ENCODE peak calls at places on chromosomes 16 and 17, in five cellular contexts. One of them, this sample, is unnamed.

GRCh38 chr17:30547778-30548177 is 70.6 kb downstream of the GOSR1 start:
- DNase-seq in gastrocnemius medialis: no peak
- DNase-seq in dorsolateral prefrontal cortex: no peak
- DNase-seq in esophagus muscularis mucosa: no peak
- DNase-seq in AG09309: no peak
- DNase-seq in this sample: no peak

GRCh38 chr16:21277927-21278706 is at the start of gene CRYM:
- DNase-seq in esophagus muscularis mucosa: peak; percentile 72
- DNase-seq in gastrocnemius medialis: no peak
- DNase-seq in dorsolateral prefrontal cortex: peak; percentile 43
- DNase-seq in AG09309: no peak
- DNase-seq in this sample: peak; percentile 32

GRCh38 chr16:80319181-80319580 is 221.6 kb upstream of the DYNLRB2 start:
- DNase-seq in AG09309: no peak
- DNase-seq in dorsolateral prefrontal cortex: no peak
- DNase-seq in gastrocnemius medialis: no peak
- DNase-seq in esophagus muscularis mucosa: no peak
- DNase-seq in this sample: no peak

GRCh38 chr17:71484546-71484945 is 636.3 kb upstream of the SOX9 start:
- DNase-seq in AG09309: no peak
- DNase-seq in dorsolateral prefrontal cortex: no peak
- DNase-seq in gastrocnemius medialis: no peak
- DNase-seq in esophagus muscularis mucosa: no peak
- DNase-seq in this sample: no peak

GRCh38 chr17:2906907-2907306 is 110.7 kb downstream of the RAP1GAP2 start:
- DNase-seq in dorsolateral prefrontal cortex: no peak
- DNase-seq in gastrocnemius medialis: no peak
- DNase-seq in esophagus muscularis mucosa: no peak
- DNase-seq in AG09309: no peak
- DNase-seq in this sample: no peak

GRCh38 chr17:10600551-10600950 is 51.1 kb upstream of the MYH2 start:
- DNase-seq in AG09309: no peak
- DNase-seq in esophagus muscularis mucosa: no peak
- DNase-seq in gastrocnemius medialis: no peak
- DNase-seq in dorsolateral prefrontal cortex: no peak
- DNase-seq in this sample: peak; percentile 65

GRCh38 chr16:88769617-88770458 is 15.2 kb downstream of the PIEZO1 start:
- DNase-seq in AG09309: no peak
- DNase-seq in dorsolateral prefrontal cortex: no peak
- DNase-seq in gastrocnemius medialis: no peak
- DNase-seq in esophagus muscularis mucosa: no peak
- DNase-seq in this sample: no peak

GRCh38 chr17:64328875-64329405 is 61.7 kb downstream of the PECAM1 start:
- DNase-seq in gastrocnemius medialis: no peak
- DNase-seq in dorsolateral prefrontal cortex: no peak
- DNase-seq in AG09309: no peak
- DNase-seq in esophagus muscularis mucosa: no peak
- DNase-seq in this sample: no peak

GRCh38 chr17:36858119-36859002 is 78.9 kb upstream of the LHX1 start:
- DNase-seq in AG09309: no peak
- DNase-seq in gastrocnemius medialis: no peak
- DNase-seq in dorsolateral prefrontal cortex: no peak
- DNase-seq in esophagus muscularis mucosa: no peak
- DNase-seq in this sample: no peak

GRCh38 chr17:35299108-35299507 is 56.2 kb downstream of the SLFN5 start:
- DNase-seq in gastrocnemius medialis: no peak
- DNase-seq in AG09309: no peak
- DNase-seq in esophagus muscularis mucosa: no peak
- DNase-seq in dorsolateral prefrontal cortex: no peak
- DNase-seq in this sample: no peak

GRCh38 chr17:4474093-4474492 is 24.6 kb upstream of the SPNS2 start:
- DNase-seq in gastrocnemius medialis: peak; percentile 58
- DNase-seq in AG09309: no peak
- DNase-seq in esophagus muscularis mucosa: no peak
- DNase-seq in dorsolateral prefrontal cortex: no peak
- DNase-seq in this sample: no peak

GRCh38 chr16:8469102-8469778 is 121.1 kb downstream of the TMEM114 start:
- DNase-seq in esophagus muscularis mucosa: no peak
- DNase-seq in AG09309: no peak
- DNase-seq in gastrocnemius medialis: no peak
- DNase-seq in dorsolateral prefrontal cortex: no peak
- DNase-seq in this sample: no peak

GRCh38 chr17:48351916-48352332 is 78.1 kb downstream of the SKAP1 start:
- DNase-seq in gastrocnemius medialis: no peak
- DNase-seq in dorsolateral prefrontal cortex: no peak
- DNase-seq in esophagus muscularis mucosa: no peak
- DNase-seq in AG09309: no peak
- DNase-seq in this sample: peak; percentile 76

GRCh38 chr17:63702223-63702577 is 2.3 kb upstream of the LIMD2 start:
- DNase-seq in gastrocnemius medialis: no peak
- DNase-seq in esophagus muscularis mucosa: no peak
- DNase-seq in dorsolateral prefrontal cortex: no peak
- DNase-seq in AG09309: no peak
- DNase-seq in this sample: no peak

GRCh38 chr16:66207139-66207863 is 159.2 kb upstream of the CDH5 start:
- DNase-seq in esophagus muscularis mucosa: peak; percentile 87
- DNase-seq in dorsolateral prefrontal cortex: no peak
- DNase-seq in gastrocnemius medialis: peak; percentile 33
- DNase-seq in AG09309: no peak
- DNase-seq in this sample: no peak

GRCh38 chr16:1413684-1414531 is 596 bp downstream of the UNKL start:
- DNase-seq in AG09309: no peak
- DNase-seq in dorsolateral prefrontal cortex: no peak
- DNase-seq in esophagus muscularis mucosa: no peak
- DNase-seq in gastrocnemius medialis: no peak
- DNase-seq in this sample: peak; percentile 39

GRCh38 chr17:15348030-15348429 is 6.6 kb upstream of the TEKT3 start:
- DNase-seq in esophagus muscularis mucosa: no peak
- DNase-seq in gastrocnemius medialis: no peak
- DNase-seq in AG09309: no peak
- DNase-seq in dorsolateral prefrontal cortex: no peak
- DNase-seq in this sample: peak; percentile 65

GRCh38 chr17:8272421-8272820 is 16.0 kb upstream of the RANGRF start:
- DNase-seq in AG09309: no peak
- DNase-seq in dorsolateral prefrontal cortex: no peak
- DNase-seq in gastrocnemius medialis: no peak
- DNase-seq in esophagus muscularis mucosa: no peak
- DNase-seq in this sample: no peak

GRCh38 chr16:68328860-68329370 is 18.1 kb downstream of the PRMT7 start:
- DNase-seq in gastrocnemius medialis: no peak
- DNase-seq in AG09309: no peak
- DNase-seq in dorsolateral prefrontal cortex: no peak
- DNase-seq in esophagus muscularis mucosa: no peak
- DNase-seq in this sample: no peak
- TF ChIP-seq CTCF in gastrocnemius medialis: no peak
- TF ChIP-seq CTCF in AG09309: no peak
- TF ChIP-seq CTCF in dorsolateral prefrontal cortex: no peak
- TF ChIP-seq CTCF in esophagus muscularis mucosa: no peak
- TF ChIP-seq CTCF in this sample: no peak

DNA sequence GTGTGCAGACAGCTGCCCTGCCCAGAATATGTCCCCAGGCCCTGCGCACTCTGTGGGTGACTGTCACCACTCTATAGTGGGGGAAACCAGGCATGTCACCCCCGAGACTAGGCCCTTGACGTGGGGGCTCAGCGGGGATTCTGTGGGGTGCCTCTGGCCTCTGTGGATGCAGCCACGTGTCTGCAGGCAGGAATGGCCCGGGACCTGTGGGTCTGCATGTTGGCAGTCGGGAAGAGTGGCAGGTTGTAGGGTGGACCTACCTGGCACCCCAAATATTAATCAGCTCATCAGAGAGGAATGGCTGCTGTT is 954 bp downstream of the IL32 start:
- DNase-seq in esophagus muscularis mucosa: no peak
- DNase-seq in AG09309: no peak
- DNase-seq in gastrocnemius medialis: no peak
- DNase-seq in dorsolateral prefrontal cortex: no peak
- DNase-seq in this sample: no peak
- H3K4me3 ChIP-seq in esophagus muscularis mucosa: peak overlapping the region; percentile 43
- H3K4me3 ChIP-seq in AG09309: no peak overlapping the region
- H3K4me3 ChIP-seq in gastrocnemius medialis: peak overlapping the region; percentile 61
- H3K4me3 ChIP-seq in dorsolateral prefrontal cortex: no peak overlapping the region
- H3K4me3 ChIP-seq in this sample: peak overlapping the region; percentile 57

DNA sequence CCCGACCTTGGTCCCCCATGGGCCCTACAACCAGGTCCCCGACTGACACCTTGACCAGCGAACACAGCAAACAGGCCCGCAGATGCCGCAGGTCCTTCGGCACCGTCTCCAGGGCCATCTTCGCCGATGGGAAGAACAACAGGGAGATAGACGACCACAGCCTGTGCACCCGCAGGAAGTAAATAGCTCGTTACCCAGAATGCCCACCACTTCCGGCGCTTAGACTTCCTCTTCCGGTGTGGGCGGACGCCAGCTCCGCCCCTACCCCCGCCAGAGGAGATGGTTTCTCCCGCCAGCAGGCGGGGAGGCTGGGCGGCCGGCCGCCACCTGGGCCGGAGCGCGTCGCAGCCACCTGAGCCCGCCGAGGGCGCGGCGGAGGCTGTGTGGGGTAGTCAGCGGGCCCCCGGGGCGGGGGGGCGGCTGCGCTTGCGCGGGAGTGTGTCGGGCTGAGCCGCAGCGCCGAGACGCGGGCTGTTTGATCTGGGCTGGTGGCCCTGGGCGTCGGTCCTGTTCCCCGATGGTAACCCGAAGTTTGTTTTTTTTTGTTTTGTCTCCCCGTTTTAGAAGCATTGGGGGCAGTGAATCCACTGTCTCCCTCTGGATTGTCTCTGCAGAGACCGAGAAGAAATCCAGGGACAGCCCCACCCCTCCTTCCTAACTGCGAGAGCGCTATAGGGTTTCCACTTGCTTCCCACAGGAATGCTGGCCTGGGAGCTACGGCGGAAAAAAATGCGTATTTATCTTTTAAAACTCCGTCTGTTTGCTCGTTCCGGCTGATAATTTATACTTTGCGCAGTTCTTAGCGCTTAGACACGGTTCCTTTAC is at the start of gene SUPT4H1:
- DNase-seq in dorsolateral prefrontal cortex: peak; percentile 80
- DNase-seq in esophagus muscularis mucosa: peak; percentile 98
- DNase-seq in gastrocnemius medialis: peak; percentile 76
- DNase-seq in AG09309: peak; percentile 61
- DNase-seq in this sample: peak; percentile 90
- TF ChIP-seq CTCF in dorsolateral prefrontal cortex: peak; percentile 15
- TF ChIP-seq CTCF in esophagus muscularis mucosa: no peak
- TF ChIP-seq CTCF in gastrocnemius medialis: no peak
- TF ChIP-seq CTCF in AG09309: no peak
- TF ChIP-seq CTCF in this sample: no peak

DNA sequence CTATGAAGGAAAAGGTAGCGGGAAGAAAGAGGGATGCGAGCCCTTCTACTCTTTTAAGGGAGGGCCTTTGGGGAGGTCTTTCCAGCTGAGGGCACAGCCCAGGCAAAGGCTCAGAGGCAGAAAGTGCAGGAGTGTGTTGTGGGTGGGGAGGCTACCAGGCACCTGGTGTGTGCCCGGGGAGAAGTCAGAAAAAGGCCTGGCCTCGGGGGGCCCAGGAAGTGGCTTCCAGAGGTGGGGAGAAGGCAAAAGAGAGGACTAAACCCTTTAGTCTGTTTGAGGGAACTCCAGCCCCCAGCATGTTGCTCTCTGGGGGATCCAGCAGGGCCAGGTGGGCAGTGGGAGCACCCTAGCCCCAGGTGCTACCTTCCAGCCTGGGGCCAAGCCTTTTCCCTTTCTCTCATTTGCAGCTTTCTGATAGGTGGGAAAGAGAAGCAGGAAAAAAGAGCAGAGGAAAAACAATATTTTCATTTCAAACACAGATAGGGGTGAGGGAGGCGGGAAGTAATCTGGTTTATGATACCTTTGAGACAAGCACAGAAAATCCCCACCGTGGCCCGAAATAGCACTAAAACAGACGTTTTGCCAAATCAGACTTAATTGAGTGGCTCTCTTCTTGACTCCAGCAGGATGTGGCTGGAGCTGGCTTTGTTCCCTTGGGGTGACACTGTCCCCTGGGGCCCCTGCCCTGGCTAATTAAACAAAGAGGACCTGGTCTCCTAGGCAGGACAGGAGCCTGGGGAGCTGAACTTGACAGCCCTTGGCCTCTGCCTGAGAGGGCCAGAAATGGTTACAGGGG is 10.4 kb downstream of the RAI1 start:
- DNase-seq in dorsolateral prefrontal cortex: no peak
- DNase-seq in esophagus muscularis mucosa: no peak
- DNase-seq in gastrocnemius medialis: no peak
- DNase-seq in AG09309: no peak
- DNase-seq in this sample: no peak
- H3K4me3 ChIP-seq in dorsolateral prefrontal cortex: no peak overlapping the region
- H3K4me3 ChIP-seq in esophagus muscularis mucosa: no peak overlapping the region
- H3K4me3 ChIP-seq in gastrocnemius medialis: no peak overlapping the region
- H3K4me3 ChIP-seq in AG09309: no peak overlapping the region
- H3K4me3 ChIP-seq in this sample: no peak overlapping the region

GRCh38 chr16:19688396-19689024 is 29.5 kb downstream of the KNOP1 start:
- DNase-seq in dorsolateral prefrontal cortex: no peak
- DNase-seq in gastrocnemius medialis: no peak
- DNase-seq in esophagus muscularis mucosa: no peak
- DNase-seq in AG09309: no peak
- DNase-seq in this sample: no peak
- TF ChIP-seq CTCF in dorsolateral prefrontal cortex: no peak
- TF ChIP-seq CTCF in gastrocnemius medialis: no peak
- TF ChIP-seq CTCF in esophagus muscularis mucosa: no peak
- TF ChIP-seq CTCF in AG09309: no peak
- TF ChIP-seq CTCF in this sample: no peak

GRCh38 chr16:53769787-53770186 is 65.8 kb downstream of the FTO start:
- DNase-seq in dorsolateral prefrontal cortex: no peak
- DNase-seq in esophagus muscularis mucosa: no peak
- DNase-seq in gastrocnemius medialis: no peak
- DNase-seq in AG09309: no peak
- DNase-seq in this sample: no peak
- H3K4me3 ChIP-seq in dorsolateral prefrontal cortex: no peak overlapping the region
- H3K4me3 ChIP-seq in esophagus muscularis mucosa: no peak overlapping the region
- H3K4me3 ChIP-seq in gastrocnemius medialis: no peak overlapping the region
- H3K4me3 ChIP-seq in AG09309: no peak overlapping the region
- H3K4me3 ChIP-seq in this sample: no peak overlapping the region

DNA sequence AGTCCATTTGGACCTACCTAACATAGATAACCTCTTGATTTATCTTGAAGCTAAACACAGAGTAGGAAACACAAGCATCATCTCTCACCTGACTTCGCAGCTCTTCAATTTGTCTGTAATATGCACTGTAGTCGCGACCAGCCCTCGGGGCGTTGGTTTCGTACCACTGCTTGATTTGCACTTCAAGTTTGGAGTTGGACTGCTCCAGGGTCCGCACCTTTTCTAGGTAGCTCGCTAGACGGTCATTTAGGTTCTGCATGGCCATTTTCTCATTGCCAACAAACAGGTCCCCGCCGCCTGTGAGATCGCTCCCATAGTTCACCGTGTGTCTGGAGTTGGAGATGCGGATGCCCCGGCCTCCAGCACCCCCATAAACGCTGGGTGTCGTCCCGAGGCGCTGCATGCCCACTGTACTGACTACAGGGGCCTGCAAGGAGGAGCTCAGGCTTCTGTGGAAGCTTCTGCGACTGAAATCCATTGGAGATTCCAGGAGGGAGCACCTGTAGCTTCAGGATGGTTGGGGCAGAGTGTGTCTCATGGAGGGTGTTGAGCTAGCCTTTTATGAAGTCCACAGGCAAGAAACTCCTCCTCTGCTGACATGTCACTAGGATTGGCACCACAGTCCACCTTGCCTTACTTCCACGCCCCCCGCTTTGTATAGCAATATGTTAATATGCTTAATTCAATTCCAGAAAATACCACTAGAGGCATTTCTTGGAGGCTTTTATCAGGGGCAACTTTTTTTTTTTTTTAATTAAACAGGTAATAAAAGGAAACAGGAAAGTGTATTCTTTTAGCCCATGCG is at the start of gene KRT20:
- DNase-seq in AG09309: no peak
- DNase-seq in dorsolateral prefrontal cortex: no peak
- DNase-seq in gastrocnemius medialis: no peak
- DNase-seq in esophagus muscularis mucosa: no peak
- DNase-seq in this sample: no peak
- TF ChIP-seq CTCF in AG09309: peak; percentile 8
- TF ChIP-seq CTCF in dorsolateral prefrontal cortex: no peak
- TF ChIP-seq CTCF in gastrocnemius medialis: no peak
- TF ChIP-seq CTCF in esophagus muscularis mucosa: no peak
- TF ChIP-seq CTCF in this sample: peak; percentile 24